ENCODE peak calls at places on chromosomes 5 and 9, in five cellular contexts. Q is uterus, C is right atrium auricular region, T is tibial nerve, H is H9. W is an unnamed sample. For H3K9me3, the result is how much of the 10 kb centered on the place peaks cover.

GRCh38 chr5:145987871-145988270 is 51.5 kb downstream of the SH3RF2 start:
- DNase-seq in Q (no peak), C (no peak), T (no peak), H (no peak), W (no peak)

GRCh38 chr9:128051932-128052734 is 15.0 kb downstream of the NAIF1 start:
- DNase-seq in Q (no peak), C (no peak), T (no peak), H (no peak), W (no peak)

GRCh38 chr5:94698189-94698588 is 79.7 kb downstream of the SLF1 start:
- DNase-seq in Q (no peak), C (no peak), T (no peak), H (no peak), W (no peak)

GRCh38 chr5:113678924-113679575 is 165.6 kb downstream of the YTHDC2 start:
- DNase-seq in Q (no peak), C (no peak), T (no peak), H (peak), W (no peak)

GRCh38 chr9:128553695-128554094 is 1.3 kb downstream of the SPTAN1 start:
- DNase-seq in Q (no peak), C (no peak), T (no peak), H (no peak), W (peak)

GRCh38 chr9:133276923-133277322 is 1.9 kb upstream of the ABO start:
- DNase-seq in Q (no peak), C (no peak), T (no peak), H (no peak), W (no peak)

GRCh38 chr5:1744393-1745189 is 55.0 kb downstream of the MRPL36 start:
- DNase-seq in Q (peak), C (no peak), T (no peak), H (peak), W (no peak)

GRCh38 chr9:110880123-110880522 is 158.1 kb downstream of the LPAR1 start:
- DNase-seq in Q (no peak), C (no peak), T (no peak), H (no peak), W (peak)

GRCh38 chr5:149605998-149606721 is 24.9 kb downstream of the ARHGEF37 start:
- DNase-seq in Q (no peak), C (peak), T (no peak), H (no peak), W (no peak)

GRCh38 chr5:36934740-36935356 is 58.3 kb downstream of the NIPBL start:
- DNase-seq in Q (no peak), C (no peak), T (no peak), H (no peak), W (no peak)

GRCh38 chr5:54804521-54804920 is 180.9 kb downstream of the ESM1 start:
- DNase-seq in Q (no peak), C (no peak), T (no peak), H (no peak), W (no peak)

GRCh38 chr5:111680737-111681413 is 76.1 kb downstream of the NREP start:
- DNase-seq in Q (peak), C (peak), T (peak), H (no peak), W (peak)

GRCh38 chr5:28344803-28345433 is 1306.5 kb upstream of the CDH9 start:
- DNase-seq in Q (no peak), C (no peak), T (no peak), H (peak), W (no peak)

GRCh38 chr9:34501889-34502425 is 20.8 kb downstream of the ENHO start:
- DNase-seq in Q (peak), C (peak), T (peak), H (peak), W (no peak)

GRCh38 chr5:8394965-8395364 is 526.0 kb downstream of the MTRR start:
- DNase-seq in Q (no peak), C (no peak), T (no peak), H (no peak), W (no peak)

GRCh38 chr5:67431191-67431590 is 234.6 kb upstream of the CD180 start:
- DNase-seq in Q (peak), C (no peak), T (no peak), H (no peak), W (no peak)

GRCh38 chr5:141680751-141681201 is 1.3 kb downstream of the ARAP3 start:
- DNase-seq in Q (peak), C (peak), T (no peak), H (peak), W (no peak)

GRCh38 chr9:38032266-38032830 is 36.7 kb downstream of the SHB start:
- DNase-seq in Q (peak), C (no peak), T (no peak), H (no peak), W (no peak)

GRCh38 chr5:83554686-83555085 is 83.1 kb downstream of the VCAN start:
- DNase-seq in Q (no peak), C (no peak), T (no peak), H (no peak), W (no peak)

GRCh38 chr5:176929654-176930053 is 30.5 kb upstream of the HK3 start:
- DNase-seq in Q (no peak), C (no peak), T (no peak), H (no peak), W (no peak)

GRCh38 chr5:147303976-147304375 is 69.2 kb downstream of the STK32A start:
- DNase-seq in Q (no peak), C (no peak), T (no peak), H (no peak), W (peak)

GRCh38 chr9:20620658-20621552 is 1.4 kb downstream of the MLLT3 start:
- DNase-seq in Q (peak), C (peak), T (no peak), H (peak), W (no peak)

GRCh38 chr9:20684035-20684864 is at the start of gene FOCAD:
- DNase-seq in Q (peak), C (peak), T (peak), H (peak), W (peak)

GRCh38 chr5:32280656-32281081 is 32.1 kb downstream of the MTMR12 start:
- DNase-seq in Q (no peak), C (no peak), T (no peak), H (no peak), W (no peak)

GRCh38 chr9:68560131-68560844 is 19.6 kb upstream of the TMEM252 start:
- DNase-seq in Q (peak), C (peak), T (peak), H (peak), W (peak)

GRCh38 chr5:68276740-68277139 is 61.2 kb downstream of the PIK3R1 start:
- DNase-seq in Q (no peak), C (no peak), T (no peak), H (no peak), W (no peak)

GRCh38 chr5:55338092-55338613 is 30.4 kb downstream of the MTREX start:
- DNase-seq in Q (no peak), C (no peak), T (no peak), H (no peak), W (no peak)

GRCh38 chr9:79014929-79015699 is 556.7 kb upstream of the TLE4 start:
- DNase-seq in Q (no peak), C (no peak), T (no peak), H (no peak), W (no peak)

DNA sequence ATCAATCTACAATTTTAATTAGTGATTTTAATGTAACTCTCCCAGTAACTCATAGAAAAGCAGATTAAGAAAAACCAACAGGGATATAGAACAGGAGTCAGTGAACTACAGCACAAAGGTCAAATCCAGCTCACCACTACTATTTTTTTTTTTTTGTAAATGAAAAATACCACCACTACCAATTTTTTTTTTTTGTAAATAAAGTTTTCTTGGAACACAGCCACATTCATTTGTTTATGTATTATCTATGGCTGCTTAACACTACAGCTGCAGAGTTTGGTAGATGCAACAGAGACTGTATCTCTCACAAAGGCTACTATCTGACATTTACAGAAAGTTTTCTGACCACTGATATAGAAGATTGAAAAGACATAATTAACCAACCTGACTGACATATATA is 11.7 kb downstream of the ZNF510 start:
- DNase-seq in Q (no peak), C (no peak), T (no peak), H (no peak), W (no peak)
- H3K9me3 ChIP-seq in Q (under half), C (half or more), T (under half), H (half or more), W (under half)

GRCh38 chr5:64680289-64680688 is 10.0 kb upstream of the SHISAL2B start:
- DNase-seq in Q (no peak), C (no peak), T (no peak), H (peak), W (no peak)
- TF ChIP-seq CTCF in Q (no peak), C (no peak), T (no peak), H (peak), W (peak)

GRCh38 chr5:152864447-152864846 is 459.4 kb upstream of the NMUR2 start:
- DNase-seq in Q (no peak), C (no peak), T (no peak), H (no peak), W (no peak)
- H3K9me3 ChIP-seq in Q (under half), C (under half), T (under half), H (under half), W (under half)

DNA sequence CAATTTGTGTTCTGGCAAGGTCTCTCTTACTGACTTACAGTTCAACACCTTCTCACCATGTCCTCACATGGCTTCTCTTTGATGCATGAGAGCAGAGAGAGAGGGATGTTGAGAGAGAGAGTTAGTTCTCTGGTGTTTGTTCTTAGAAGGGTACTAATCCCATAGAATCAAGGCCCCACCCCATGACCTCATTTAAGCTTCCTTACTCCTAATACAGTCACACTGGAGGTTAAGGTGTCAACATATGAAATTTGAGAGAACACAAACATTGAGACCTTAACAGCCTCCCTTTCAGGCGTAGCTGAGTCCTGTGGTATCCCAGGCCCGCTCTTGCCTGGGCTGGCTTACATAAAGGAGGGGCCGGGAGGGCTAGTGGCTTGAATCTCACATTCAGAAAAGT is 10.6 kb upstream of the SEMA6A start:
- DNase-seq in Q (no peak), C (no peak), T (no peak), H (no peak), W (no peak)
- TF ChIP-seq CTCF in Q (no peak), C (no peak), T (no peak), H (no peak), W (no peak)

GRCh38 chr9:137752426-137752825 is 125.2 kb upstream of the CACNA1B start:
- DNase-seq in Q (no peak), C (no peak), T (no peak), H (no peak), W (no peak)
- H3K9me3 ChIP-seq in Q (under half), C (under half), T (under half), H (under half), W (under half)

GRCh38 chr5:61866930-61867329 is 439.1 kb upstream of the KIF2A start:
- DNase-seq in Q (no peak), C (no peak), T (no peak), H (no peak), W (no peak)

GRCh38 chr5:61860978-61861377 is 445.0 kb upstream of the KIF2A start:
- DNase-seq in Q (no peak), C (no peak), T (no peak), H (no peak), W (no peak)
- TF ChIP-seq CTCF in Q (no peak), C (no peak), T (no peak), H (peak), W (no peak)

GRCh38 chr9:29126783-29127182 is 1553.5 kb upstream of the C9orf72 start:
- DNase-seq in Q (no peak), C (no peak), T (no peak), H (no peak), W (no peak)

DNA sequence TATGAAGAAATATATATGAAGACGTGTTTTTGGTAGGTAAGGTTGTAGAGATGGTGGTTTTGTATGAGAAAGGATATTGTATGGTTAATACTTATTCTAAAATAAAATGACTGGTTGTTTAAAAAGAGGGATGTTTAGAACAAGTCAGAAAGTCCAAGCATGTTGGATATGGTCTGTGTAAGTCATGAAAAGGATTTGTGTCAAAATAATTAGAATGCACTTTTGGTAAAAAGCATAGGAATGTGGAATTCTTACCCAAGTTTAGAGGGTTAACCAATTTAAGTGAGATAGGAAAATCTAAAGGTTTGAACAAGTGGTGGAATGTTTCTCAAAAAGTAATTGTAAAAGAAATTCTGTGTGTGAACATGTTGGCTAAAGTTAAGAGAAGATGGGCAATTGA is 1556.5 kb upstream of the C9orf72 start:
- DNase-seq in Q (no peak), C (no peak), T (no peak), H (no peak), W (no peak)
- H3K9me3 ChIP-seq in Q (under half), C (under half), T (under half), H (under half), W (under half)

W was measured in AG04450.